ENCODE peak calls at places on chromosomes 3 and 15, in nine cellular contexts. O is Peyer's patch, C is stomach, V is ovary, K is body of pancreas, Q is sigmoid colon, W is heart left ventricle, N is GM12878, F is thyroid gland. G is an unnamed sample.

GRCh38 chr3:157916672-157917071 is 189.5 kb downstream of the SHOX2 start:
- DNase-seq in O (no peak), C (no peak), V (no peak), K (no peak), Q (no peak), W (no peak), N (no peak), F (no peak), G (no peak)

GRCh38 chr15:45285413-45285812 is 33.4 kb downstream of the SLC28A2 start:
- DNase-seq in O (no peak), C (no peak), V (no peak), K (no peak), Q (no peak), W (no peak), N (no peak), F (no peak), G (no peak)

GRCh38 chr3:58383476-58383875 is 50.2 kb downstream of the PDHB start:
- DNase-seq in O (no peak), C (no peak), V (no peak), K (no peak), Q (no peak), W (no peak), N (no peak), F (no peak), G (no peak)

GRCh38 chr15:26023231-26023630 is 160.1 kb upstream of the ATP10A start:
- DNase-seq in O (no peak), C (no peak), V (no peak), K (no peak), Q (no peak), W (no peak), N (no peak), F (no peak), G (no peak)

GRCh38 chr3:20352547-20353164 is 166.7 kb upstream of the SGO1 start:
- DNase-seq in O (no peak), C (no peak), V (no peak), K (no peak), Q (no peak), W (no peak), N (no peak), F (no peak), G (no peak)

GRCh38 chr3:50251220-50251619 is 15.2 kb downstream of the GNAI2 start:
- DNase-seq in O (peak; percentile 68), C (peak; percentile 67), V (no peak), K (no peak), Q (no peak), W (no peak), N (no peak), F (no peak), G (peak; percentile 85)

GRCh38 chr3:105093371-105093770 is 273.3 kb upstream of the ALCAM start:
- DNase-seq in O (no peak), C (no peak), V (no peak), K (no peak), Q (no peak), W (no peak), N (no peak), F (no peak), G (no peak)

GRCh38 chr15:74752486-74753395 is 4.1 kb downstream of the CYP1A2 start:
- DNase-seq in O (no peak), C (no peak), V (no peak), K (no peak), Q (no peak), W (no peak), N (no peak), F (peak; percentile 78), G (peak; percentile 56)

GRCh38 chr3:177725165-177725564 is 527.9 kb upstream of the TBL1XR1 start:
- DNase-seq in O (no peak), C (no peak), V (no peak), K (no peak), Q (no peak), W (no peak), N (no peak), F (no peak), G (no peak)

GRCh38 chr3:48990636-48991421 is 788 bp downstream of the P4HTM start:
- DNase-seq in O (peak; percentile 65), C (no peak), V (no peak), K (peak; percentile 48), Q (no peak), W (peak; percentile 58), N (no peak), F (peak; percentile 38), G (no peak)

GRCh38 chr15:40307421-40308165 is at the start of gene PLCB2:
- DNase-seq in O (peak; percentile 65), C (no peak), V (no peak), K (no peak), Q (peak; percentile 69), W (peak; percentile 81), N (peak; percentile 16), F (no peak), G (no peak)

GRCh38 chr3:129054605-129055104 is 5.9 kb upstream of the GP9 start:
- DNase-seq in O (no peak), C (no peak), V (no peak), K (peak; percentile 55), Q (no peak), W (no peak), N (no peak), F (no peak), G (no peak)

GRCh38 chr3:129059311-129059975 is 1.1 kb upstream of the GP9 start:
- DNase-seq in O (no peak), C (no peak), V (no peak), K (no peak), Q (no peak), W (no peak), N (no peak), F (no peak), G (no peak)

GRCh38 chr3:129058441-129059194 is 2.0 kb upstream of the GP9 start:
- DNase-seq in O (no peak), C (peak; percentile 59), V (no peak), K (peak; percentile 81), Q (no peak), W (no peak), N (peak; percentile 48), F (peak; percentile 73), G (no peak)

GRCh38 chr3:129057249-129057648 is 3.3 kb upstream of the GP9 start:
- DNase-seq in O (no peak), C (no peak), V (no peak), K (no peak), Q (no peak), W (no peak), N (no peak), F (no peak), G (no peak)

GRCh38 chr3:129056832-129057231 is 3.7 kb upstream of the GP9 start:
- DNase-seq in O (no peak), C (no peak), V (no peak), K (no peak), Q (no peak), W (no peak), N (no peak), F (no peak), G (no peak)
- TF ChIP-seq POLR2A in O (no peak), C (no peak), V (no peak), K (no peak), Q (no peak), W (no peak), N (no peak), F (no peak), G (no peak)

GRCh38 chr3:31244929-31245817 is 287.6 kb upstream of the STT3B start:
- DNase-seq in O (no peak), C (no peak), V (no peak), K (no peak), Q (no peak), W (no peak), N (no peak), F (no peak), G (no peak)
- TF ChIP-seq POLR2A in O (no peak), C (no peak), V (no peak), K (no peak), Q (no peak), W (no peak), N (no peak), F (no peak), G (no peak)

GRCh38 chr3:191327526-191327925 is 1.7 kb upstream of the CCDC50 start:
- DNase-seq in O (no peak), C (no peak), V (no peak), K (no peak), Q (no peak), W (no peak), N (no peak), F (no peak), G (no peak)

GRCh38 chr3:191329654-191330308 is 545 bp downstream of the UTS2B start:
- DNase-seq in O (peak; percentile 78), C (peak; percentile 54), V (peak; percentile 46), K (peak; percentile 67), Q (peak; percentile 69), W (peak; percentile 74), N (no peak), F (peak; percentile 52), G (peak; percentile 40)

GRCh38 chr3:191328383-191328962 is 721 bp upstream of the CCDC50 start:
- DNase-seq in O (no peak), C (no peak), V (no peak), K (no peak), Q (no peak), W (no peak), N (no peak), F (no peak), G (no peak)

GRCh38 chr3:191330309-191330712 is at the start of gene UTS2B:
- DNase-seq in O (no peak), C (no peak), V (no peak), K (peak; percentile 15), Q (no peak), W (no peak), N (no peak), F (no peak), G (no peak)

GRCh38 chr3:191328963-191329653 is at the start of gene CCDC50:
- DNase-seq in O (peak; percentile 92), C (peak; percentile 86), V (peak; percentile 89), K (peak; percentile 93), Q (peak; percentile 93), W (peak; percentile 92), N (no peak), F (peak; percentile 92), G (peak; percentile 74)
- TF ChIP-seq POLR2A in O (peak; percentile 57), C (peak; percentile 14), V (peak; percentile 55), K (peak; percentile 84), Q (peak; percentile 20), W (peak; percentile 59), N (peak; percentile 86), F (peak; percentile 69), G (no peak)

GRCh38 chr3:14984581-14985113 is 37.3 kb downstream of the NR2C2 start:
- DNase-seq in O (no peak), C (no peak), V (no peak), K (no peak), Q (no peak), W (no peak), N (no peak), F (no peak), G (no peak)

GRCh38 chr3:14989943-14990753 is 42.8 kb downstream of the NR2C2 start:
- DNase-seq in O (no peak), C (no peak), V (no peak), K (no peak), Q (no peak), W (no peak), N (no peak), F (peak; percentile 5), G (no peak)

GRCh38 chr3:14991818-14992612 is 44.6 kb downstream of the NR2C2 start:
- DNase-seq in O (no peak), C (no peak), V (no peak), K (no peak), Q (no peak), W (no peak), N (no peak), F (no peak), G (no peak)

GRCh38 chr3:14991148-14991742 is 43.9 kb downstream of the NR2C2 start:
- DNase-seq in O (no peak), C (no peak), V (no peak), K (no peak), Q (no peak), W (no peak), N (no peak), F (no peak), G (no peak)

GRCh38 chr3:14988988-14989394 is 41.6 kb downstream of the NR2C2 start:
- DNase-seq in O (no peak), C (no peak), V (no peak), K (no peak), Q (no peak), W (no peak), N (peak; percentile 87), F (no peak), G (no peak)
- TF ChIP-seq POLR2A in O (no peak), C (no peak), V (no peak), K (no peak), Q (no peak), W (no peak), N (peak; percentile 51), F (no peak), G (no peak)